ENCODE peak calls at places on chromosomes 5 and 9, in ten cellular contexts. One of them, this sample, is unnamed.

GRCh38 chr9:73270967-73271722 is 119.5 kb downstream of the ANXA1 start:
- DNase-seq in AG08395: peak
- DNase-seq in endothelial cell: no peak
- DNase-seq in NCI-H460: peak
- DNase-seq in T-helper 9 cell: no peak
- DNase-seq in mucosa of gallbladder: no peak
- DNase-seq in CD8-positive, alpha-beta T cell: no peak
- DNase-seq in BE2C: no peak
- DNase-seq in stimulated activated CD4-positive, alpha-beta T cell treated with anti-CD3 and anti-CD28 coated beads, Interleukin-4, amount 100 ng/mL, for 24 hours: no peak
- DNase-seq in KBM-7: peak
- DNase-seq in this sample: no peak

GRCh38 chr9:134154262-134154701 is 10.1 kb downstream of the RNU6ATAC start:
- DNase-seq in NCI-H460: no peak
- DNase-seq in AG08395: no peak
- DNase-seq in stimulated activated CD4-positive, alpha-beta T cell treated with anti-CD3 and anti-CD28 coated beads, Interleukin-4, amount 100 ng/mL, for 24 hours: no peak
- DNase-seq in KBM-7: no peak
- DNase-seq in endothelial cell: no peak
- DNase-seq in T-helper 9 cell: no peak
- DNase-seq in BE2C: no peak
- DNase-seq in mucosa of gallbladder: no peak
- DNase-seq in CD8-positive, alpha-beta T cell: no peak
- DNase-seq in this sample: no peak

GRCh38 chr9:123265833-123266232 is 2.6 kb downstream of the STRBP start:
- DNase-seq in mucosa of gallbladder: no peak
- DNase-seq in KBM-7: no peak
- DNase-seq in CD8-positive, alpha-beta T cell: no peak
- DNase-seq in AG08395: no peak
- DNase-seq in endothelial cell: no peak
- DNase-seq in NCI-H460: no peak
- DNase-seq in BE2C: no peak
- DNase-seq in T-helper 9 cell: no peak
- DNase-seq in stimulated activated CD4-positive, alpha-beta T cell treated with anti-CD3 and anti-CD28 coated beads, Interleukin-4, amount 100 ng/mL, for 24 hours: no peak
- DNase-seq in this sample: no peak

GRCh38 chr9:27347889-27348288 is 50.9 kb upstream of the EQTN start:
- DNase-seq in AG08395: no peak
- DNase-seq in endothelial cell: no peak
- DNase-seq in T-helper 9 cell: no peak
- DNase-seq in NCI-H460: no peak
- DNase-seq in KBM-7: peak
- DNase-seq in stimulated activated CD4-positive, alpha-beta T cell treated with anti-CD3 and anti-CD28 coated beads, Interleukin-4, amount 100 ng/mL, for 24 hours: no peak
- DNase-seq in CD8-positive, alpha-beta T cell: no peak
- DNase-seq in mucosa of gallbladder: no peak
- DNase-seq in BE2C: no peak
- DNase-seq in this sample: no peak

GRCh38 chr5:140331638-140332037 is 14.8 kb downstream of the HBEGF start:
- DNase-seq in BE2C: no peak
- DNase-seq in mucosa of gallbladder: no peak
- DNase-seq in endothelial cell: no peak
- DNase-seq in KBM-7: no peak
- DNase-seq in CD8-positive, alpha-beta T cell: no peak
- DNase-seq in NCI-H460: no peak
- DNase-seq in AG08395: no peak
- DNase-seq in T-helper 9 cell: no peak
- DNase-seq in stimulated activated CD4-positive, alpha-beta T cell treated with anti-CD3 and anti-CD28 coated beads, Interleukin-4, amount 100 ng/mL, for 24 hours: no peak
- DNase-seq in this sample: no peak

GRCh38 chr9:2711716-2712115 is 5.6 kb upstream of the KCNV2 start:
- DNase-seq in mucosa of gallbladder: no peak
- DNase-seq in BE2C: no peak
- DNase-seq in endothelial cell: no peak
- DNase-seq in stimulated activated CD4-positive, alpha-beta T cell treated with anti-CD3 and anti-CD28 coated beads, Interleukin-4, amount 100 ng/mL, for 24 hours: no peak
- DNase-seq in CD8-positive, alpha-beta T cell: no peak
- DNase-seq in AG08395: no peak
- DNase-seq in T-helper 9 cell: no peak
- DNase-seq in KBM-7: no peak
- DNase-seq in NCI-H460: no peak
- DNase-seq in this sample: no peak

GRCh38 chr5:74199005-74199404 is 441.5 kb downstream of the ENC1 start:
- DNase-seq in CD8-positive, alpha-beta T cell: no peak
- DNase-seq in endothelial cell: no peak
- DNase-seq in stimulated activated CD4-positive, alpha-beta T cell treated with anti-CD3 and anti-CD28 coated beads, Interleukin-4, amount 100 ng/mL, for 24 hours: no peak
- DNase-seq in BE2C: no peak
- DNase-seq in KBM-7: no peak
- DNase-seq in AG08395: no peak
- DNase-seq in NCI-H460: no peak
- DNase-seq in T-helper 9 cell: no peak
- DNase-seq in mucosa of gallbladder: no peak
- DNase-seq in this sample: no peak

GRCh38 chr9:27340876-27341540 is 44.1 kb upstream of the EQTN start:
- DNase-seq in NCI-H460: no peak
- DNase-seq in AG08395: no peak
- DNase-seq in CD8-positive, alpha-beta T cell: no peak
- DNase-seq in KBM-7: no peak
- DNase-seq in stimulated activated CD4-positive, alpha-beta T cell treated with anti-CD3 and anti-CD28 coated beads, Interleukin-4, amount 100 ng/mL, for 24 hours: no peak
- DNase-seq in BE2C: no peak
- DNase-seq in mucosa of gallbladder: no peak
- DNase-seq in T-helper 9 cell: no peak
- DNase-seq in endothelial cell: no peak
- DNase-seq in this sample: no peak

GRCh38 chr9:133761641-133762248 is 23.6 kb upstream of the SARDH start:
- DNase-seq in NCI-H460: no peak
- DNase-seq in T-helper 9 cell: no peak
- DNase-seq in KBM-7: no peak
- DNase-seq in CD8-positive, alpha-beta T cell: no peak
- DNase-seq in stimulated activated CD4-positive, alpha-beta T cell treated with anti-CD3 and anti-CD28 coated beads, Interleukin-4, amount 100 ng/mL, for 24 hours: no peak
- DNase-seq in endothelial cell: no peak
- DNase-seq in BE2C: peak
- DNase-seq in AG08395: no peak
- DNase-seq in mucosa of gallbladder: peak
- DNase-seq in this sample: peak

GRCh38 chr9:24614070-24614469 is 68.4 kb upstream of the IZUMO3 start:
- DNase-seq in KBM-7: no peak
- DNase-seq in AG08395: no peak
- DNase-seq in T-helper 9 cell: no peak
- DNase-seq in stimulated activated CD4-positive, alpha-beta T cell treated with anti-CD3 and anti-CD28 coated beads, Interleukin-4, amount 100 ng/mL, for 24 hours: no peak
- DNase-seq in NCI-H460: no peak
- DNase-seq in mucosa of gallbladder: no peak
- DNase-seq in BE2C: no peak
- DNase-seq in CD8-positive, alpha-beta T cell: no peak
- DNase-seq in endothelial cell: peak
- DNase-seq in this sample: no peak

GRCh38 chr5:157592594-157592993 is 17.0 kb upstream of the ADAM19 start:
- DNase-seq in T-helper 9 cell: no peak
- DNase-seq in NCI-H460: no peak
- DNase-seq in AG08395: no peak
- DNase-seq in KBM-7: peak
- DNase-seq in endothelial cell: no peak
- DNase-seq in stimulated activated CD4-positive, alpha-beta T cell treated with anti-CD3 and anti-CD28 coated beads, Interleukin-4, amount 100 ng/mL, for 24 hours: no peak
- DNase-seq in mucosa of gallbladder: no peak
- DNase-seq in BE2C: no peak
- DNase-seq in CD8-positive, alpha-beta T cell: no peak
- DNase-seq in this sample: no peak

GRCh38 chr5:95953026-95953425 is 8.6 kb downstream of the ELL2 start:
- DNase-seq in stimulated activated CD4-positive, alpha-beta T cell treated with anti-CD3 and anti-CD28 coated beads, Interleukin-4, amount 100 ng/mL, for 24 hours: no peak
- DNase-seq in mucosa of gallbladder: no peak
- DNase-seq in T-helper 9 cell: no peak
- DNase-seq in AG08395: no peak
- DNase-seq in CD8-positive, alpha-beta T cell: no peak
- DNase-seq in NCI-H460: no peak
- DNase-seq in endothelial cell: no peak
- DNase-seq in BE2C: no peak
- DNase-seq in KBM-7: no peak
- DNase-seq in this sample: no peak

GRCh38 chr9:72588336-72588735 is 66.9 kb downstream of the TMC1 start:
- DNase-seq in mucosa of gallbladder: no peak
- DNase-seq in NCI-H460: no peak
- DNase-seq in KBM-7: no peak
- DNase-seq in T-helper 9 cell: no peak
- DNase-seq in AG08395: peak
- DNase-seq in CD8-positive, alpha-beta T cell: no peak
- DNase-seq in stimulated activated CD4-positive, alpha-beta T cell treated with anti-CD3 and anti-CD28 coated beads, Interleukin-4, amount 100 ng/mL, for 24 hours: no peak
- DNase-seq in BE2C: no peak
- DNase-seq in endothelial cell: no peak
- DNase-seq in this sample: no peak

GRCh38 chr5:43432486-43433365 is 20.5 kb upstream of the CCL28 start:
- DNase-seq in stimulated activated CD4-positive, alpha-beta T cell treated with anti-CD3 and anti-CD28 coated beads, Interleukin-4, amount 100 ng/mL, for 24 hours: no peak
- DNase-seq in endothelial cell: no peak
- DNase-seq in KBM-7: peak
- DNase-seq in mucosa of gallbladder: peak
- DNase-seq in BE2C: no peak
- DNase-seq in T-helper 9 cell: no peak
- DNase-seq in NCI-H460: peak
- DNase-seq in CD8-positive, alpha-beta T cell: no peak
- DNase-seq in AG08395: peak
- DNase-seq in this sample: peak

GRCh38 chr5:147576646-147577535 is 67.0 kb upstream of the DPYSL3 start:
- DNase-seq in stimulated activated CD4-positive, alpha-beta T cell treated with anti-CD3 and anti-CD28 coated beads, Interleukin-4, amount 100 ng/mL, for 24 hours: peak
- DNase-seq in NCI-H460: peak
- DNase-seq in mucosa of gallbladder: peak
- DNase-seq in CD8-positive, alpha-beta T cell: no peak
- DNase-seq in AG08395: peak
- DNase-seq in endothelial cell: peak
- DNase-seq in BE2C: peak
- DNase-seq in T-helper 9 cell: no peak
- DNase-seq in KBM-7: peak
- DNase-seq in this sample: no peak

GRCh38 chr5:68261174-68262021 is 45.8 kb downstream of the PIK3R1 start:
- DNase-seq in NCI-H460: no peak
- DNase-seq in AG08395: no peak
- DNase-seq in endothelial cell: no peak
- DNase-seq in mucosa of gallbladder: no peak
- DNase-seq in BE2C: no peak
- DNase-seq in T-helper 9 cell: no peak
- DNase-seq in CD8-positive, alpha-beta T cell: no peak
- DNase-seq in stimulated activated CD4-positive, alpha-beta T cell treated with anti-CD3 and anti-CD28 coated beads, Interleukin-4, amount 100 ng/mL, for 24 hours: no peak
- DNase-seq in KBM-7: no peak
- DNase-seq in this sample: no peak

GRCh38 chr9:33288828-33289483 is 1.4 kb upstream of the NFX1 start:
- DNase-seq in BE2C: no peak
- DNase-seq in stimulated activated CD4-positive, alpha-beta T cell treated with anti-CD3 and anti-CD28 coated beads, Interleukin-4, amount 100 ng/mL, for 24 hours: no peak
- DNase-seq in endothelial cell: no peak
- DNase-seq in CD8-positive, alpha-beta T cell: peak
- DNase-seq in AG08395: no peak
- DNase-seq in T-helper 9 cell: no peak
- DNase-seq in NCI-H460: no peak
- DNase-seq in KBM-7: no peak
- DNase-seq in mucosa of gallbladder: no peak
- DNase-seq in this sample: no peak

GRCh38 chr5:149915392-149916260 is 29.0 kb downstream of the PDE6A start:
- DNase-seq in BE2C: no peak
- DNase-seq in CD8-positive, alpha-beta T cell: no peak
- DNase-seq in AG08395: no peak
- DNase-seq in endothelial cell: no peak
- DNase-seq in mucosa of gallbladder: no peak
- DNase-seq in T-helper 9 cell: no peak
- DNase-seq in KBM-7: no peak
- DNase-seq in stimulated activated CD4-positive, alpha-beta T cell treated with anti-CD3 and anti-CD28 coated beads, Interleukin-4, amount 100 ng/mL, for 24 hours: no peak
- DNase-seq in NCI-H460: no peak
- DNase-seq in this sample: no peak

GRCh38 chr9:20815923-20816703 is 132.1 kb downstream of the FOCAD start:
- DNase-seq in KBM-7: no peak
- DNase-seq in NCI-H460: no peak
- DNase-seq in stimulated activated CD4-positive, alpha-beta T cell treated with anti-CD3 and anti-CD28 coated beads, Interleukin-4, amount 100 ng/mL, for 24 hours: no peak
- DNase-seq in mucosa of gallbladder: no peak
- DNase-seq in endothelial cell: no peak
- DNase-seq in AG08395: no peak
- DNase-seq in BE2C: no peak
- DNase-seq in T-helper 9 cell: no peak
- DNase-seq in CD8-positive, alpha-beta T cell: no peak
- DNase-seq in this sample: no peak

GRCh38 chr5:62767650-62768049 is 189.0 kb downstream of the LRRC70 start:
- DNase-seq in AG08395: no peak
- DNase-seq in CD8-positive, alpha-beta T cell: no peak
- DNase-seq in T-helper 9 cell: no peak
- DNase-seq in stimulated activated CD4-positive, alpha-beta T cell treated with anti-CD3 and anti-CD28 coated beads, Interleukin-4, amount 100 ng/mL, for 24 hours: no peak
- DNase-seq in mucosa of gallbladder: no peak
- DNase-seq in BE2C: no peak
- DNase-seq in NCI-H460: no peak
- DNase-seq in KBM-7: no peak
- DNase-seq in endothelial cell: no peak
- DNase-seq in this sample: no peak

GRCh38 chr9:81855538-81855937 is 72.7 kb upstream of the SPATA31D4 start:
- DNase-seq in endothelial cell: no peak
- DNase-seq in AG08395: peak
- DNase-seq in CD8-positive, alpha-beta T cell: no peak
- DNase-seq in KBM-7: no peak
- DNase-seq in NCI-H460: no peak
- DNase-seq in mucosa of gallbladder: no peak
- DNase-seq in T-helper 9 cell: no peak
- DNase-seq in stimulated activated CD4-positive, alpha-beta T cell treated with anti-CD3 and anti-CD28 coated beads, Interleukin-4, amount 100 ng/mL, for 24 hours: no peak
- DNase-seq in BE2C: no peak
- DNase-seq in this sample: no peak

GRCh38 chr9:136721339-136722092 is 9.1 kb downstream of the DIPK1B start:
- DNase-seq in KBM-7: no peak
- DNase-seq in stimulated activated CD4-positive, alpha-beta T cell treated with anti-CD3 and anti-CD28 coated beads, Interleukin-4, amount 100 ng/mL, for 24 hours: no peak
- DNase-seq in NCI-H460: peak
- DNase-seq in BE2C: peak
- DNase-seq in CD8-positive, alpha-beta T cell: no peak
- DNase-seq in T-helper 9 cell: no peak
- DNase-seq in mucosa of gallbladder: no peak
- DNase-seq in AG08395: peak
- DNase-seq in endothelial cell: no peak
- DNase-seq in this sample: no peak

GRCh38 chr9:16705121-16705604 is 165.3 kb downstream of the BNC2 start:
- DNase-seq in endothelial cell: peak
- DNase-seq in CD8-positive, alpha-beta T cell: no peak
- DNase-seq in BE2C: peak
- DNase-seq in stimulated activated CD4-positive, alpha-beta T cell treated with anti-CD3 and anti-CD28 coated beads, Interleukin-4, amount 100 ng/mL, for 24 hours: no peak
- DNase-seq in NCI-H460: peak
- DNase-seq in KBM-7: no peak
- DNase-seq in mucosa of gallbladder: peak
- DNase-seq in T-helper 9 cell: no peak
- DNase-seq in AG08395: peak
- DNase-seq in this sample: no peak

GRCh38 chr9:132949709-132950108 is 5.3 kb upstream of the TSC1 start:
- DNase-seq in T-helper 9 cell: no peak
- DNase-seq in BE2C: no peak
- DNase-seq in CD8-positive, alpha-beta T cell: no peak
- DNase-seq in mucosa of gallbladder: no peak
- DNase-seq in KBM-7: no peak
- DNase-seq in stimulated activated CD4-positive, alpha-beta T cell treated with anti-CD3 and anti-CD28 coated beads, Interleukin-4, amount 100 ng/mL, for 24 hours: no peak
- DNase-seq in NCI-H460: no peak
- DNase-seq in endothelial cell: no peak
- DNase-seq in AG08395: no peak
- DNase-seq in this sample: no peak

GRCh38 chr9:128828719-128829452 is 708 bp downstream of the SPOUT1 start:
- DNase-seq in KBM-7: no peak
- DNase-seq in T-helper 9 cell: no peak
- DNase-seq in BE2C: no peak
- DNase-seq in endothelial cell: no peak
- DNase-seq in CD8-positive, alpha-beta T cell: no peak
- DNase-seq in NCI-H460: no peak
- DNase-seq in mucosa of gallbladder: no peak
- DNase-seq in stimulated activated CD4-positive, alpha-beta T cell treated with anti-CD3 and anti-CD28 coated beads, Interleukin-4, amount 100 ng/mL, for 24 hours: no peak
- DNase-seq in AG08395: no peak
- DNase-seq in this sample: no peak

GRCh38 chr5:162785673-162786072 is 651.7 kb upstream of the CCNG1 start:
- DNase-seq in T-helper 9 cell: no peak
- DNase-seq in stimulated activated CD4-positive, alpha-beta T cell treated with anti-CD3 and anti-CD28 coated beads, Interleukin-4, amount 100 ng/mL, for 24 hours: no peak
- DNase-seq in endothelial cell: no peak
- DNase-seq in CD8-positive, alpha-beta T cell: no peak
- DNase-seq in mucosa of gallbladder: no peak
- DNase-seq in KBM-7: no peak
- DNase-seq in NCI-H460: no peak
- DNase-seq in AG08395: no peak
- DNase-seq in BE2C: no peak
- DNase-seq in this sample: no peak

GRCh38 chr5:116759860-116760644 is 185.4 kb upstream of the SEMA6A start:
- DNase-seq in BE2C: no peak
- DNase-seq in endothelial cell: no peak
- DNase-seq in AG08395: no peak
- DNase-seq in stimulated activated CD4-positive, alpha-beta T cell treated with anti-CD3 and anti-CD28 coated beads, Interleukin-4, amount 100 ng/mL, for 24 hours: no peak
- DNase-seq in NCI-H460: no peak
- DNase-seq in mucosa of gallbladder: no peak
- DNase-seq in CD8-positive, alpha-beta T cell: no peak
- DNase-seq in KBM-7: no peak
- DNase-seq in T-helper 9 cell: no peak
- DNase-seq in this sample: no peak

GRCh38 chr9:77659926-77660325 is 11.8 kb upstream of the GNA14 start:
- DNase-seq in endothelial cell: no peak
- DNase-seq in AG08395: no peak
- DNase-seq in BE2C: no peak
- DNase-seq in stimulated activated CD4-positive, alpha-beta T cell treated with anti-CD3 and anti-CD28 coated beads, Interleukin-4, amount 100 ng/mL, for 24 hours: no peak
- DNase-seq in mucosa of gallbladder: no peak
- DNase-seq in T-helper 9 cell: no peak
- DNase-seq in KBM-7: no peak
- DNase-seq in NCI-H460: no peak
- DNase-seq in CD8-positive, alpha-beta T cell: no peak
- DNase-seq in this sample: no peak

This sample was measured in RWPE2.